ENCODE peak calls at places on chromosomes 4 and X, in ten cellular contexts. Y is esophagus squamous epithelium, R is hepatocyte, F is uterus, C is breast epithelium, M is fibroblast of pulmonary artery, P is upper lobe of left lung, K is upper lobe of right lung, V is stomach, E is brain microvascular endothelial cell. I is an unnamed sample.

GRCh38 chr4:158535130-158535614 is 13.5 kb downstream of the RXFP1 start:
- DNase-seq in Y (no peak), E (peak), K (no peak), P (no peak), V (no peak), C (no peak), F (no peak), M (peak), R (peak), I (peak)

GRCh38 chr4:13866881-13867280 is 239.4 kb upstream of the BOD1L1 start:
- DNase-seq in K (no peak), V (no peak), E (no peak), C (no peak), Y (no peak), P (no peak), M (no peak), F (no peak), R (no peak), I (no peak)

GRCh38 chr4:101074326-101074725 is 273.0 kb downstream of the PPP3CA start:
- DNase-seq in K (no peak), P (no peak), M (no peak), R (no peak), F (no peak), Y (no peak), V (no peak), E (no peak), C (no peak), I (no peak)

GRCh38 chr4:137125011-137125410 is 407.3 kb downstream of the PCDH18 start:
- DNase-seq in F (no peak), Y (no peak), M (peak), P (no peak), V (no peak), E (peak), R (peak), C (no peak), K (no peak), I (peak)

GRCh38 chrX:47796433-47796906 is 40.2 kb upstream of the ZNF81 start:
- DNase-seq in F (no peak), C (no peak), Y (no peak), M (peak), V (no peak), R (no peak), K (no peak), E (peak), P (no peak), I (peak)

GRCh38 chrX:34555481-34555880 is 101.6 kb downstream of the TMEM47 start:
- DNase-seq in P (no peak), M (no peak), E (no peak), C (no peak), K (no peak), Y (no peak), V (no peak), F (no peak), R (no peak), I (no peak)

GRCh38 chr4:89410687-89411086 is 103.1 kb upstream of the GPRIN3 start:
- DNase-seq in C (no peak), Y (no peak), E (peak), M (peak), K (no peak), F (no peak), P (no peak), V (no peak), R (no peak), I (peak)

GRCh38 chr4:7186516-7187296 is 5.6 kb upstream of the SORCS2 start:
- DNase-seq in E (no peak), C (peak), K (peak), F (peak), V (no peak), R (no peak), M (no peak), Y (no peak), P (no peak), I (no peak)

GRCh38 chr4:162506253-162506652 is 342.5 kb upstream of the FSTL5 start:
- DNase-seq in C (no peak), V (no peak), E (peak), P (no peak), M (peak), Y (no peak), R (peak), K (no peak), F (no peak), I (peak)

GRCh38 chr4:28784188-28784587 is 1923.5 kb downstream of the STIM2 start:
- DNase-seq in P (no peak), E (no peak), Y (no peak), K (no peak), V (no peak), F (no peak), C (no peak), R (no peak), M (no peak), I (no peak)

GRCh38 chrX:47380268-47380667 is 9.9 kb downstream of the ZNF157 start:
- DNase-seq in Y (no peak), C (no peak), F (peak), R (no peak), K (no peak), E (no peak), M (no peak), V (peak), P (peak), I (no peak)

GRCh38 chr4:185599151-185599648 is 63.9 kb upstream of the PDLIM3 start:
- DNase-seq in M (peak), Y (no peak), K (no peak), C (no peak), F (no peak), P (no peak), V (no peak), R (no peak), E (no peak), I (no peak)

GRCh38 chrX:69501433-69501832 is 2.7 kb upstream of the NALF2 start:
- DNase-seq in C (no peak), M (peak), F (no peak), V (peak), P (no peak), R (no peak), Y (no peak), E (no peak), K (no peak), I (no peak)

GRCh38 chr4:2075171-2075986 is 16.3 kb downstream of the NAT8L start:
- DNase-seq in R (no peak), V (no peak), Y (no peak), E (no peak), C (peak), F (no peak), M (no peak), K (peak), P (no peak), I (no peak)

GRCh38 chrX:38970845-38971244 is 169.6 kb downstream of the MID1IP1 start:
- DNase-seq in P (no peak), R (no peak), E (no peak), C (no peak), K (no peak), V (no peak), Y (no peak), M (no peak), F (no peak), I (no peak)

GRCh38 chrX:48854898-48855297 is 19.5 kb upstream of the PCSK1N start:
- DNase-seq in M (peak), K (no peak), C (no peak), P (no peak), Y (no peak), E (no peak), F (no peak), V (no peak), R (no peak), I (peak)

GRCh38 chrX:120270567-120270966 is 20.0 kb downstream of the ZBTB33 start:
- DNase-seq in Y (no peak), P (no peak), V (no peak), F (no peak), K (no peak), C (no peak), M (no peak), R (no peak), E (no peak), I (no peak)

GRCh38 chrX:120269379-120270035 is 18.9 kb downstream of the ZBTB33 start:
- DNase-seq in E (no peak), M (peak), P (peak), Y (no peak), C (no peak), V (no peak), K (no peak), F (no peak), R (no peak), I (peak)

GRCh38 chrX:120274145-120274544 is 23.5 kb downstream of the ZBTB33 start:
- DNase-seq in P (no peak), Y (no peak), K (no peak), V (no peak), M (no peak), F (no peak), R (no peak), E (no peak), C (no peak), I (no peak)

GRCh38 chrX:120274958-120275357 is 24.3 kb downstream of the ZBTB33 start:
- DNase-seq in V (no peak), R (no peak), C (no peak), Y (no peak), F (no peak), E (no peak), K (no peak), M (no peak), P (no peak), I (no peak)

GRCh38 chrX:120271218-120271617 is 20.6 kb downstream of the ZBTB33 start:
- DNase-seq in P (peak), M (no peak), R (no peak), C (no peak), F (no peak), E (no peak), K (no peak), Y (no peak), V (peak), I (no peak)
- H3K4me3 ChIP-seq in P (no peak), M (no peak), R (no peak), C (no peak), F (no peak), E (no peak), K (no peak), Y (no peak), V (no peak), I (no peak)

DNA sequence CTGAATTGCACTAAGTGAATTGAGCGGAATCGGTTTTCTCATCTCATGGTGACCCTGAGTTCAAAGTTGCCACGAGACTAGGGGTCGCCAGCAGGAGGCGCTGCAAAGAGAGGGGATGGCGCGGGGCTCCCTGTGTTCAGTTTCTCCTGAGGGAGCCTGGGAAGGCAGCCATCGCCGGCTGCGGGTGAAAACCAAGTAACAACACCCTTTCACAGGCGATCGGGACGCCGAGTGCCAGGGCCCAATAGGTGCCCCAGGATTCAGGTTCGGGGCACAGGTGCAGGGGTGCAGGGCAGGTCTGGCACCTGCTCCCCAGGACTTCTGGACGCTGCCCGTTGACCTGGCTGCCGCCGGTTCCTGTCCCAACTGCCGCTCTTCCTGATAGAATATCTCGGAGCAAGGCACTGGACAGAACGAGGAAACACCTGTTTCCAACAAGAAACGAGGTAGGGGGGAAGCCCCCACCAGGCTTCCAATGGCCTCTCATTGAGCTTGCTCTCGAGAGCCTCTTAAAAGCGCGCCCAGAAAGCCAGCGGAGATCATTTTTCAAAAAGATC is 1.1 kb upstream of the FGF16 start:
- DNase-seq in C (no peak), P (no peak), R (peak), V (no peak), K (peak), F (no peak), E (no peak), Y (no peak), M (no peak), I (no peak)
- TF ChIP-seq CTCF in C (no peak), P (no peak), R (peak), V (no peak), K (peak), F (no peak), E (peak), Y (no peak), M (peak), I (peak)

GRCh38 chrX:147914609-147915008 is 2.9 kb downstream of the FMR1 start:
- DNase-seq in M (no peak), R (no peak), V (no peak), E (no peak), K (no peak), P (no peak), F (no peak), C (no peak), Y (no peak), I (no peak)
- H3K4me3 ChIP-seq in M (no peak), R (no peak), V (no peak), E (no peak), K (no peak), P (no peak), F (no peak), C (no peak), Y (no peak), I (no peak)

GRCh38 chr4:73311428-73311827 is 52.8 kb upstream of the ANKRD17 start:
- DNase-seq in E (no peak), K (no peak), M (peak), P (no peak), C (no peak), Y (no peak), F (no peak), R (peak), V (no peak), I (peak)
- TF ChIP-seq CTCF in E (peak), K (peak), M (peak), P (no peak), C (no peak), Y (peak), F (no peak), R (peak), V (no peak), I (peak)

GRCh38 chrX:17025903-17026302 is 79.4 kb downstream of the REPS2 start:
- DNase-seq in M (no peak), K (no peak), C (no peak), P (no peak), R (no peak), F (no peak), Y (no peak), E (no peak), V (no peak), I (no peak)

GRCh38 chrX:17030580-17031285 is 84.3 kb downstream of the REPS2 start:
- DNase-seq in Y (no peak), M (no peak), F (no peak), E (no peak), C (no peak), K (no peak), P (no peak), V (no peak), R (no peak), I (no peak)

GRCh38 chrX:17028381-17028780 is 81.9 kb downstream of the REPS2 start:
- DNase-seq in P (no peak), C (no peak), Y (no peak), F (no peak), R (no peak), E (no peak), K (no peak), M (peak), V (no peak), I (peak)

GRCh38 chrX:17030092-17030491 is 83.6 kb downstream of the REPS2 start:
- DNase-seq in Y (no peak), P (no peak), C (no peak), R (no peak), M (no peak), V (no peak), K (no peak), E (no peak), F (no peak), I (no peak)

DNA sequence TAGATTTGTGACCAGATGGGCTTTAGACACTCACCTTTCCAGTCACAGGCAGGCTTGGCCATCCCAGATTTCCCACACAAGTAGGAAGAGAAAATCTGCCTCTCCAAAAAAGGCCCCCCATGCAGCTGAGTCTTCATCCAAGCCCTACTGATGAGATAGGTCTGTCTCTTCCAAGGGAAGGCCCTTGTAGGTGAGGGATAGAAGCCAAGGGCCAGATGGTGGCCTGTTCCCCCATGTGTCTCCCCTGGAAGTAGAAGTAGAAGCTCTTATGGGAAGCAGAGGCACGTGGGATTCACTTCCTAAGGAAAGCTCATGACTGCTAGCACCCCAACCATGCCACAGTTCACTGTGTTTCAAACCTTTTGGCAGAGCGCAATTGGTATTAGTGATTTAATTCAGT is 81.5 kb downstream of the REPS2 start:
- DNase-seq in C (no peak), V (no peak), F (no peak), Y (no peak), R (no peak), M (no peak), P (no peak), K (no peak), E (no peak), I (no peak)
- H3K4me3 ChIP-seq in C (no peak), V (no peak), F (no peak), Y (no peak), R (no peak), M (no peak), P (no peak), K (no peak), E (no peak), I (no peak)